ENCODE peak calls at places on chromosomes 11 and 22, in six cellular contexts. Q, P, F, T, R and S are unnamed samples.

GRCh38 chr11:61068581-61068980 is 33.7 kb upstream of the CD5 start:
- DNase-seq in Q (no peak), P (no peak), F (no peak), T (no peak), R (no peak), S (no peak)

GRCh38 chr11:14645247-14645912 is 1.8 kb downstream of the PDE3B start:
- DNase-seq in Q (no peak), P (no peak), F (no peak), T (peak), R (peak), S (no peak)

GRCh38 chr11:130166457-130166784 is 6.8 kb downstream of the ST14 start:
- DNase-seq in Q (peak), P (no peak), F (peak), T (peak), R (peak), S (peak)

GRCh38 chr11:35006389-35007128 is 90.1 kb downstream of the PDHX start:
- DNase-seq in Q (no peak), P (peak), F (no peak), T (no peak), R (no peak), S (no peak)

GRCh38 chr11:40280161-40281054 is 1179.0 kb downstream of the LRRC4C start:
- DNase-seq in Q (no peak), P (no peak), F (no peak), T (no peak), R (no peak), S (no peak)

GRCh38 chr22:38793721-38794466 is at the start of gene DNAL4:
- DNase-seq in Q (peak), P (peak), F (peak), T (peak), R (peak), S (peak)

GRCh38 chr11:19079643-19080440 is 19.3 kb upstream of the MRGPRX2 start:
- DNase-seq in Q (peak), P (no peak), F (no peak), T (peak), R (peak), S (peak)

GRCh38 chr22:34135749-34136148 is 215.5 kb upstream of the LARGE1 start:
- DNase-seq in Q (no peak), P (no peak), F (no peak), T (no peak), R (no peak), S (no peak)

GRCh38 chr11:20051783-20052399 is 108.4 kb downstream of the DBX1 start:
- DNase-seq in Q (no peak), P (no peak), F (no peak), T (no peak), R (no peak), S (no peak)

GRCh38 chr22:23125512-23126103 is 16.2 kb downstream of the RSPH14 start:
- DNase-seq in Q (no peak), P (no peak), F (no peak), T (no peak), R (no peak), S (no peak)

GRCh38 chr11:93700830-93701229 is 39.3 kb downstream of the CEP295 start:
- DNase-seq in Q (peak), P (no peak), F (no peak), T (no peak), R (no peak), S (no peak)

GRCh38 chr11:84886344-84886743 is 740.8 kb downstream of the DLG2 start:
- DNase-seq in Q (no peak), P (no peak), F (no peak), T (no peak), R (peak), S (peak)

GRCh38 chr22:27801197-27801615 is 350 bp downstream of the MN1 start:
- DNase-seq in Q (peak), P (no peak), F (no peak), T (peak), R (no peak), S (no peak)

GRCh38 chr11:65766535-65766934 is 14.2 kb downstream of the AP5B1 start:
- DNase-seq in Q (no peak), P (no peak), F (no peak), T (no peak), R (peak), S (no peak)

GRCh38 chr22:48959496-48959895 is 868.2 kb downstream of the BRD1 start:
- DNase-seq in Q (no peak), P (no peak), F (peak), T (no peak), R (no peak), S (no peak)